ENCODE peak calls at places on chromosome 14, in four cellular contexts. V, J, E and T are unnamed samples.
A peak's percentile ranks its signal among the peaks of the same experiment; 100 is the strongest.

GRCh38 chr14:103007555-103007954 is 49.8 kb downstream of the CDC42BPB start:
- DNase-seq in E (no peak), J (no peak), V (no peak), T (no peak)

GRCh38 chr14:31449971-31450610 is 7.2 kb downstream of the DTD2 start:
- DNase-seq in J (peak; percentile 28), E (peak; percentile 68), V (peak; percentile 56), T (no peak)

GRCh38 chr14:99119554-99119953 is 152.4 kb downstream of the BCL11B start:
- DNase-seq in J (no peak), V (no peak), E (no peak), T (no peak)

GRCh38 chr14:75259510-75259855 is 19.1 kb upstream of the FOS start:
- DNase-seq in E (no peak), J (peak; percentile 56), V (no peak), T (no peak)

GRCh38 chr14:103847439-103847953 is at the start of gene PPP1R13B:
- DNase-seq in E (peak; percentile 78), J (peak; percentile 88), V (peak; percentile 86), T (peak; percentile 95)

GRCh38 chr14:90495357-90496276 is 98.8 kb downstream of the CALM1 start:
- DNase-seq in E (peak; percentile 53), J (peak; percentile 72), V (peak; percentile 62), T (peak; percentile 80)

GRCh38 chr14:102768223-102769048 is 8.8 kb upstream of the TRAF3 start:
- DNase-seq in J (no peak), V (no peak), E (no peak), T (no peak)

GRCh38 chr14:54566410-54567223 is at the start of gene SAMD4A:
- DNase-seq in V (peak; percentile 88), J (peak; percentile 86), E (peak; percentile 48), T (peak; percentile 65)

GRCh38 chr14:95895720-95896119 is 19.1 kb downstream of the TUNAR start:
- DNase-seq in E (peak; percentile 18), J (peak; percentile 20), V (peak; percentile 48), T (peak; percentile 68)

GRCh38 chr14:38098074-38098846 is 109.4 kb upstream of the SSTR1 start:
- DNase-seq in J (no peak), V (no peak), E (no peak), T (no peak)

GRCh38 chr14:38735006-38735405 is 368.0 kb downstream of the SEC23A start:
- DNase-seq in E (no peak), J (no peak), V (no peak), T (no peak)

GRCh38 chr14:96065661-96066459 is 26.7 kb downstream of the C14orf132 start:
- DNase-seq in V (no peak), J (no peak), E (no peak), T (no peak)

GRCh38 chr14:89187501-89187900 is 229.5 kb downstream of the FOXN3 start:
- DNase-seq in V (no peak), J (no peak), E (no peak), T (no peak)

GRCh38 chr14:73741386-73741875 is 27.2 kb upstream of the PNMA1 start:
- DNase-seq in V (peak; percentile 61), J (peak; percentile 92), E (peak; percentile 61), T (peak; percentile 69)

GRCh38 chr14:50714452-50715073 is 46.5 kb upstream of the SAV1 start:
- DNase-seq in V (peak; percentile 13), J (peak; percentile 29), E (peak; percentile 12), T (no peak)

GRCh38 chr14:95346820-95347219 is 27.1 kb upstream of the CLMN start:
- DNase-seq in J (no peak), E (no peak), V (no peak), T (no peak)

GRCh38 chr14:36660736-36661505 is 739 bp upstream of the PAX9 start:
- DNase-seq in E (no peak), J (no peak), V (no peak), T (peak; percentile 33)

GRCh38 chr14:51554953-51555352 is 96.8 kb upstream of the FRMD6 start:
- DNase-seq in J (no peak), E (no peak), V (peak; percentile 45), T (no peak)

GRCh38 chr14:20986811-20987210 is 3.0 kb upstream of the METTL17 start:
- DNase-seq in V (peak; percentile 74), E (peak; percentile 30), J (peak; percentile 40), T (no peak)

GRCh38 chr14:99654235-99655000 is 9.5 kb downstream of the HHIPL1 start:
- DNase-seq in E (no peak), V (peak; percentile 55), J (peak; percentile 9), T (no peak)

GRCh38 chr14:31386271-31386670 is 34.1 kb downstream of the HEATR5A start:
- DNase-seq in E (no peak), V (no peak), J (no peak), T (no peak)

GRCh38 chr14:95741051-95741490 is 27.1 kb upstream of the TCL1A start:
- DNase-seq in E (no peak), V (no peak), J (no peak), T (no peak)

GRCh38 chr14:105974902-105975301 is 448.5 kb downstream of the TMEM121 start:
- DNase-seq in V (peak; percentile 12), J (peak; percentile 34), E (peak; percentile 39), T (no peak)

GRCh38 chr14:76541594-76542219 is 165.8 kb downstream of the ESRRB start:
- DNase-seq in E (no peak), V (no peak), J (no peak), T (no peak)

GRCh38 chr14:90593254-90594040 is 196.6 kb downstream of the CALM1 start:
- DNase-seq in E (no peak), V (no peak), J (no peak), T (no peak)

GRCh38 chr14:95674613-95675012 is 11.6 kb upstream of the TCL1B start:
- DNase-seq in V (no peak), J (no peak), E (no peak), T (no peak)

GRCh38 chr14:54675236-54676125 is 108.6 kb downstream of the SAMD4A start:
- DNase-seq in V (no peak), J (no peak), E (no peak), T (no peak)

GRCh38 chr14:35202195-35202594 is 79.8 kb downstream of the PRORP start:
- DNase-seq in E (no peak), V (no peak), J (no peak), T (no peak)

GRCh38 chr14:38718519-38718918 is 384.5 kb downstream of the SEC23A start:
- DNase-seq in E (no peak), V (no peak), J (no peak), T (no peak)

DNA sequence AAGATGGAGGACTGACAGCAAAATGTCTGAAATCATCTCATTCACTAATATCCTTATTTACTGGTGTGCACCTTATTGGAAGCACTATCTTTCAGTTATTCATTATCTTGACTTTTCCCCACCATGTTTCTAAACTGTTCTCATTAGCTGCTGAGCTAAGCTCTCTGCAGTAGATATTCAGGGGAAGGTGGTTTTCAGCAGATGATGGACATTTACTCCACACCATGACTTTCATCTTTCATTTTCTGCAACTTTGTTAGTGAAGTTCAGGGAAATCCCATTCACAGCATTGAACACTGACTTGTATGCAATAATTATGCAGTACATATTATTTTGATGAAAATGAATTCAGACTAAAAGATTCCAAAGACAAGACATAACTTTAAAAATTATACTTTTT is 373.6 kb upstream of the FLRT2 start:
- DNase-seq in J (no peak), V (no peak), E (no peak), T (no peak)
- TF ChIP-seq JUN in J (no peak), V (no peak), E (no peak), T (no peak)

DNA sequence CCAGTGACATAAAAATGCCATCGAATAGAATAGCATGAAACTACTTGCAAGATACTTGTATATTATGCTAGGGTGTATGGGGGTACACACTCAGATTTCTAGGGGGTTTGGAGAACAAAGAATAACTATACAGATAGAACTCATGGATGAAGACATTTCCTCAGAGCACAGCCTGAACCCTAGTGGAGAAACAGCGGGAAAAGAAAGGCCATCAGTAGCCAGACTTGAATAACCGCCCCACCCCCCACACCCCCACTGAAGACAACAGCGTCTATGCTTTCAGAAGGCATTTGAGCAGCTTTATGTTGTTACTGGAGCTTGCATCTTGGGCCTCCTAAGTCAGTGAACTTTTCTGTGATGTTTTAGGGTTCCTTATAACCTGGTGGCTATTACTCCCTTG is 425.9 kb downstream of the NPAS3 start:
- DNase-seq in V (no peak), J (no peak), E (no peak), T (no peak)
- TF ChIP-seq ESRRA in V (no peak), J (no peak), E (no peak), T (no peak)

GRCh38 chr14:22429546-22429945 is 159.5 kb downstream of the DAD1 start:
- DNase-seq in J (no peak), E (no peak), V (no peak), T (no peak)

GRCh38 chr14:22427771-22428228 is 161.2 kb downstream of the DAD1 start:
- DNase-seq in J (no peak), V (peak; percentile 14), E (peak; percentile 81), T (no peak)

GRCh38 chr14:22432348-22432976 is 156.6 kb downstream of the DAD1 start:
- DNase-seq in J (peak; percentile 20), E (no peak), V (peak; percentile 77), T (no peak)

GRCh38 chr14:22426711-22427110 is 162.3 kb downstream of the DAD1 start:
- DNase-seq in J (no peak), V (no peak), E (no peak), T (no peak)

DNA sequence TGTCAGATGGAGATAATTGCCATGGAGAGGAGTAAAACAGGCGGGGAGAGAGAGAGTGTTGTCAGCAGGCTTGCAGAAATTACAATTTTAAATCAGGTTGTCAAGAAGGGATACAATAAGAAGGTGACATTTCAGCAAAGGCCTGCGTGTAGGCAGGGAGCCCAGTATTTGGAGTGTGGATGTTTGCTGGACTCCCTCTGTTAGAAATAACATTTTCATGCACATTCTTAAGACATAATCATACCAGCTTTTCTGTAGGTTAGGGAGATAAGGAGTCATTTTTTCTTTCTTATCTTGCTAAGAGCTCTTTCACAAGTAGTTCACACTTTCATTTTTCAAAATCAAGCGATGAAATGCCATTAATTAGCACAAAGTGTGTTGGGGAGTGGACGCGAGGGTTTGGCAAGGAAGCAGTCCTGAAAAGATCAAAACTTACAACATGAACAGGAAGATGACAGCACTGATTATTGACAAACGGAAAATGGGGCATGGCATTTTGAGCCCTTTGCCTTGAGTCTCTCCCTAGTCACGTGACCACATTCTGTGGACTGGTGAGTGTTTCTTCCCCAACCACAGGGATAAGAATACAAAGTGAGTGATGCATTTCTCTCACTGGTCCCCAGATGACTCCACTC is 160.2 kb downstream of the DAD1 start:
- DNase-seq in J (peak; percentile 23), V (no peak), E (no peak), T (no peak)
- TF ChIP-seq JUN in J (no peak), V (no peak), E (no peak), T (no peak)

GRCh38 chr14:68158640-68159039 is 339.1 kb downstream of the RAD51B start:
- DNase-seq in J (no peak), E (no peak), V (no peak), T (no peak)

GRCh38 chr14:68160269-68160668 is 340.7 kb downstream of the RAD51B start:
- DNase-seq in J (no peak), E (no peak), V (no peak), T (no peak)

GRCh38 chr14:68153275-68153674 is 333.7 kb downstream of the RAD51B start:
- DNase-seq in V (no peak), E (no peak), J (no peak), T (no peak)

GRCh38 chr14:68160779-68161546 is 341.4 kb downstream of the RAD51B start:
- DNase-seq in V (no peak), E (no peak), J (no peak), T (no peak)

DNA sequence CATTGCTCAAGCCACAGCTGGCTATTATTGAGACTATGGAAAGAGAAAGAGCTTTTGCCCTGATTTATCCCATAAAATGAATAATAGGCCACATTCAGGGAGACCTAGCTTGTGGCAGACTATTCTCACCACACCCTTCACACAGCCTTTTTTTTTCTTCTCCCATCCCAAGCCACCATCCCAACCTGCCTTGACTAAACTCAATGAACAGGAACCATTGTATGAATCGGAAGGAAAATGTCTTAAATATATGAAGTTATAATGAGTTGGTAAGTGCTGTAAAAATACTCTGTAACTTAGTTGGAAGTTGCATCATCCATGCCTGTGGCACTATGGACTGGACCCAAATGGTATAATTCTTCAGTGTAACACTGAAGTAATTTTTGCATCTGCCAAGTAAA is 338.4 kb downstream of the RAD51B start:
- DNase-seq in V (no peak), E (no peak), J (no peak), T (no peak)
- TF ChIP-seq ESRRA in V (no peak), E (no peak), J (no peak), T (no peak)